ENCODE peak calls at places on chromosomes 5 and 9, in four cellular contexts. F is IMR-90, M is GM12878, G is A549. V is an unnamed sample.

GRCh38 chr9:94779101-94779500 is 52.6 kb downstream of the AOPEP start:
- DNase-seq in F (no peak), M (no peak), G (no peak), V (peak; percentile 49)

GRCh38 chr9:7844283-7844682 is 44.7 kb upstream of the DMAC1 start:
- DNase-seq in F (peak; percentile 7), M (no peak), G (no peak), V (peak; percentile 4)

GRCh38 chr5:127046343-127047072 is 16.1 kb upstream of the MARCHF3 start:
- DNase-seq in F (no peak), M (no peak), G (no peak), V (no peak)

GRCh38 chr5:84885479-84886258 is 501.0 kb upstream of the EDIL3 start:
- DNase-seq in F (peak; percentile 78), M (no peak), G (no peak), V (no peak)

GRCh38 chr5:103148213-103148612 is 28.1 kb downstream of the PPIP5K2 start:
- DNase-seq in F (no peak), M (no peak), G (no peak), V (no peak)

GRCh38 chr5:132227485-132228240 is at the start of gene P4HA2:
- DNase-seq in F (peak; percentile 65), M (no peak), G (peak; percentile 78), V (peak; percentile 96)

GRCh38 chr5:60810438-60811085 is 33.5 kb downstream of the ELOVL7 start:
- DNase-seq in F (no peak), M (no peak), G (peak; percentile 57), V (no peak)

GRCh38 chr9:86531273-86531672 is 177.1 kb upstream of the TUT7 start:
- DNase-seq in F (no peak), M (no peak), G (no peak), V (no peak)

GRCh38 chr9:129608561-129609481 is 12.1 kb downstream of the C9orf50 start:
- DNase-seq in F (no peak), M (no peak), G (peak; percentile 41), V (no peak)

GRCh38 chr5:179607449-179607931 is 16.0 kb downstream of the HNRNPH1 start:
- DNase-seq in F (no peak), M (no peak), G (no peak), V (no peak)

GRCh38 chr9:125494555-125494920 is 212.5 kb downstream of the MAPKAP1 start:
- DNase-seq in F (peak; percentile 73), M (no peak), G (no peak), V (no peak)

GRCh38 chr5:20514145-20514544 is 526.1 kb upstream of the CDH18 start:
- DNase-seq in F (no peak), M (no peak), G (no peak), V (no peak)

GRCh38 chr5:138981131-138981530 is 106.0 kb upstream of the LRRTM2 start:
- DNase-seq in F (peak; percentile 77), M (no peak), G (no peak), V (no peak)

GRCh38 chr9:26356491-26356890 is 536.1 kb downstream of the CAAP1 start:
- DNase-seq in F (no peak), M (no peak), G (no peak), V (no peak)

GRCh38 chr9:127913682-127914081 is 3.2 kb downstream of the ST6GALNAC4 start:
- DNase-seq in F (no peak), M (no peak), G (no peak), V (no peak)

GRCh38 chr9:9612270-9612669 is 1000.5 kb downstream of the PTPRD start:
- DNase-seq in F (no peak), M (peak; percentile 3), G (no peak), V (no peak)

GRCh38 chr5:91225848-91226686 is 157.1 kb downstream of the ARRDC3 start:
- DNase-seq in F (no peak), M (peak; percentile 8), G (no peak), V (peak; percentile 50)

GRCh38 chr5:33588654-33589372 is 148.0 kb downstream of the TARS1 start:
- DNase-seq in F (no peak), M (no peak), G (peak; percentile 21), V (peak; percentile 80)

GRCh38 chr5:142082182-142082781 is 26.3 kb upstream of the NDFIP1 start:
- DNase-seq in F (no peak), M (no peak), G (no peak), V (no peak)

GRCh38 chr9:79046401-79046800 is 525.4 kb upstream of the TLE4 start:
- DNase-seq in F (peak; percentile 34), M (no peak), G (no peak), V (no peak)

GRCh38 chr5:10337107-10337506 is 16.4 kb upstream of the MARCHF6 start:
- DNase-seq in F (no peak), M (no peak), G (no peak), V (no peak)

GRCh38 chr5:74641778-74642542 is 1.4 kb upstream of the ENC1 start:
- DNase-seq in F (peak; percentile 87), M (no peak), G (no peak), V (no peak)

GRCh38 chr9:107397076-107398049 is 92.2 kb downstream of the KLF4 start:
- DNase-seq in F (peak; percentile 37), M (no peak), G (no peak), V (no peak)

GRCh38 chr5:219492-219891 is 1.4 kb downstream of the SDHA start:
- DNase-seq in F (peak; percentile 50), M (no peak), G (no peak), V (no peak)

DNA sequence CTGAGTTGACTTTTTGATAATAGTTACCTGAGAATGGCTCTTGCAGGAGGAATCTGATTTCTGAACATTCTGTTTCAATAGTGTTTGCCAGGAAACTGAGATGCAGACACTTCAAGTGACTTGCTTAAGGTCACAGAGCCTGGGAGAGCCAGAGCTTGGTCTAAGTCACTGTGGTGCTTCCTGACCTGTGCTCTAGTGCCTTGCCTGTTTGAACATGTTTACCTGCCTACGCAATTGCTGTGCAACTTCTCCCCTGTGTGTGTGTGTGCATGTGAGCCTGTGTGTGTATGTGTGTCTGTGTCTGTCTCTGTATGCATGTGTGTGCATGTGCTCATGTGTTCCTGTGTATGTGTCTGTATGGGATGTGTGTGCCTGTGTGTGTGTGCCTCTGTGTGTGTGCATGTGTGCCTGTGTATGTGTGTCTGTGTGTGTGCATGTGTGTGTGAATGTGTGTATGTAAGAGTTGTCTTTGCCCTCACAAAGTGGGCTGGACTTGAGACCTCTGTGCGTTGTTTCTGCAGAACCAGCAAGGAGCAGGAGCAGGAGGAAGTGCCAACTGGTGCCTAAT is 185.8 kb downstream of the GADD45G start:
- DNase-seq in F (no peak), M (no peak), G (no peak), V (no peak)
- TF ChIP-seq ELK1 in F (no peak), M (no peak), G (no peak), V (no peak)

DNA sequence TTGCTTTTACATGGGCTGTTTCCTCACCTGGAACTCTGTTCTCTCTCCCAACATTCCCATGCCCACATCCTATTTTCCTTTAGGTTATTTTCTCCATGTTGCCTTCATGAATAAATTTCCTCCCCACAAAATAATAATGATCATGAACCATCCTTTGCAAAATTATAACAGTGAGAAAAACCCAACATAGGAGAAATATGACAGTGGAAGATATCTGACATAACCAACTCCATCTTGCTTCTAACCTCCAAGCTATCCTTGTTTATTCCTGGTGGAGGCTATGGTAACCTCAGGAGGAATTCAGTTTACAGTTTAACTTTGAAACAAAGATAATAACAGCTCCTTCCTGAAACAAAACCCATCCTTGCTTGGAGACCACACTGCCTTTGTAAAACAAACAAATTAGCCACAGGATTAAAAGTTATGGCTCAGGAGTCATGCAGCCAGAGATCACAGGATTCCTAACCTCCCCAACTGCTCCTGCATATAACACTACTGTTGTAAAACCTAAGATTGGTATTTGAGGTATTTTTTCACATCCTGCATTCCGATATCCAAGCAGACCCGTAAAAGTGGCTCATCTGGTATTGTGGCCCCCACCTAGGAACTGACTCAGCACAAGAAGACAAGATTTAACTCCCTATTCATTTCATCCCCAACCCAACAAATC is 212.4 kb downstream of the TRIM32 start:
- DNase-seq in F (peak; percentile 45), M (no peak), G (no peak), V (no peak)
- TF ChIP-seq RCOR1 in F (no peak), M (no peak), G (no peak), V (no peak)

GRCh38 chr9:80605793-80606192 is 1034.0 kb downstream of the TLE4 start:
- DNase-seq in F (peak; percentile 31), M (no peak), G (no peak), V (no peak)
- TF ChIP-seq ELK1 in F (no peak), M (no peak), G (no peak), V (no peak)

DNA sequence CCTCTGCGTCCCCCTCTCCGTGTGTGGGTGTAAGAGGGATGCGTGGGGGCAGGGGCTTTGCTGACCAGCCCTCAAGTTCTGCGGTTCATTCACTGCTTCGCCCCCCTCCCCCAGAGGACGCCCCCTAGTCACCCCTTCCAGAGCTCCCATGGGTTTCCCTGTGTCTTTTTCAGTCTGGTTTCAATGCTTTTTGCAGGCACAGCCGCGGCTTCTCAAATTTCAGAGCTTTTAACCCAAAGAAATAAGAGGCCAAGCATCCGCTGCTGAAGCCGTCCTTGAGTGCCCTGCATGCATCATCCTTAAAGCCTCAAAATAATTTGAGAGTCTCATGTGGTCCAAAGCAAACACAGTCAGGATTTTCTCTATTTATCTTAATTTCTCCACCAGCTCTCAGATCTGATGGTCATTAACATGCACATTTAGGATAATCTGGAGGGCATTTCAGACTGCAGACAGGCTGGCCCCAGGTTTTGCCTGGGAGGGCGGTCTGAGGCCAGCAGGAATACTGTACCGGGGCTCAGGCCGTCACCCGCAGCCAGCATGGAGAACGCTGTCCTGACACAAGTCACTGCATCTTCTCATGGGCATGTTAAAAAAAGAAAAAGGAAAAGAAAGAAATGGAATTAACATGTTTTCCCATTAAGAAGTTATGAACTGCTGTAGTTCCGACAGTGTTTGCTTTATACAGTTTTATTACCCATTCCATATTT is 420.8 kb upstream of the IRX4 start:
- DNase-seq in F (no peak), M (no peak), G (no peak), V (no peak)
- TF ChIP-seq RCOR1 in F (no peak), M (no peak), G (no peak), V (no peak)

DNA sequence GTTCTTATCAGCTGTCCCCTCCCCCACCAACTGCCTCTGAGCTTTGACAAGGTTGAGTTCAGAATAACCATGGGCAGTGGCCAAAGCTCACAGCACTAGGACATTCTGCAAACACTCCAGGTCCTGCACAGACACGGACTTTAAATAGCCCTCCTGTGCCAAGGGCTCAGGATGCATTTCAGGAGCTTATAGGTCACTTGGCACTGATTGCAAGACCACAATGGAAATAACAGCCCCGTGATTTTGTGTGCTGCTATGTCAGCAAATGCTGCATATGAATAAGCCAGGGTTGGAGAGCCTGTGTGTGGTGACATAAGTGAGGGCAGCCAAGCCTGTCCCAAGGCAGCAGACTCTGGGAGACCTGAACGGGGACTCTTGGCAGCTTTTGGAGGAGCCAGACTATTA is 150.7 kb downstream of the DMRT2 start:
- DNase-seq in F (no peak), M (no peak), G (no peak), V (no peak)
- TF ChIP-seq ELK1 in F (no peak), M (no peak), G (no peak), V (no peak)